ENCODE peak calls at places on chromosomes 16 and 17, in seven cellular contexts. Z is Peyer's patch, X is adrenal gland, L is tibial nerve, C is breast epithelium, W is ovary, I is right lobe of liver. D is an unnamed sample.

GRCh38 chr16:84038491-84038890 is 4.1 kb downstream of the SLC38A8 start:
- DNase-seq in C (no peak), X (no peak), L (no peak), Z (no peak), I (no peak), W (no peak), D (no peak)

GRCh38 chr16:10762336-10762995 is 18.8 kb downstream of the NUBP1 start:
- DNase-seq in Z (no peak), I (no peak), W (no peak), C (no peak), L (no peak), X (no peak), D (no peak)

GRCh38 chr16:28011223-28011622 is 52.3 kb downstream of the GSG1L start:
- DNase-seq in C (no peak), Z (no peak), L (no peak), X (no peak), I (no peak), W (no peak), D (no peak)

GRCh38 chr17:45262516-45263476 is 902 bp upstream of the SPATA32 start:
- DNase-seq in X (no peak), C (no peak), L (no peak), I (peak; percentile 42), Z (no peak), W (peak; percentile 58), D (no peak)

GRCh38 chr17:80192268-80192667 is 22.4 kb downstream of the CARD14 start:
- DNase-seq in L (no peak), C (no peak), I (no peak), W (no peak), X (no peak), Z (no peak), D (no peak)

GRCh38 chr16:84806256-84806889 is 13.4 kb upstream of the CRISPLD2 start:
- DNase-seq in C (no peak), X (peak; percentile 60), W (no peak), Z (peak; percentile 67), L (no peak), I (no peak), D (peak; percentile 93)

GRCh38 chr17:15236281-15237105 is 28.6 kb downstream of the PMP22 start:
- DNase-seq in I (no peak), W (no peak), X (no peak), L (no peak), C (no peak), Z (no peak), D (no peak)

GRCh38 chr17:64938925-64939474 is 19.7 kb upstream of the LRRC37A3 start:
- DNase-seq in X (peak; percentile 76), C (no peak), W (no peak), I (peak; percentile 60), L (no peak), Z (peak; percentile 82), D (no peak)

GRCh38 chr17:40086150-40087044 is 14.0 kb downstream of the NR1D1 start:
- DNase-seq in W (peak; percentile 74), Z (peak; percentile 77), X (peak; percentile 76), L (no peak), I (no peak), C (no peak), D (no peak)

GRCh38 chr16:73147958-73148357 is 100.0 kb upstream of the ZFHX3 start:
- DNase-seq in L (no peak), X (no peak), Z (no peak), I (no peak), W (no peak), C (no peak), D (no peak)

GRCh38 chr16:89103156-89103555 is 9.5 kb downstream of the ACSF3 start:
- DNase-seq in I (no peak), L (no peak), Z (peak; percentile 88), C (no peak), X (no peak), W (no peak), D (no peak)

GRCh38 chr16:57041182-57042156 is 50.9 kb upstream of the CPNE2 start:
- DNase-seq in X (no peak), I (no peak), Z (peak; percentile 91), L (no peak), C (no peak), W (no peak), D (no peak)

GRCh38 chr16:49739381-49739780 is 116.5 kb downstream of the ZNF423 start:
- DNase-seq in W (no peak), Z (no peak), L (no peak), I (no peak), X (no peak), C (no peak), D (no peak)

GRCh38 chr16:14215941-14216340 is 144.8 kb downstream of the MRTFB start:
- DNase-seq in I (no peak), C (no peak), L (no peak), Z (no peak), X (peak; percentile 77), W (no peak), D (no peak)

GRCh38 chr16:68973611-68974120 is 130.3 kb downstream of the TANGO6 start:
- DNase-seq in I (no peak), L (no peak), X (no peak), W (no peak), Z (no peak), C (no peak), D (no peak)

GRCh38 chr16:68969338-68969737 is 126.0 kb downstream of the TANGO6 start:
- DNase-seq in Z (no peak), L (no peak), I (no peak), C (no peak), X (no peak), W (no peak), D (no peak)

GRCh38 chr16:68972008-68972407 is 128.7 kb downstream of the TANGO6 start:
- DNase-seq in X (no peak), Z (no peak), C (no peak), I (no peak), W (no peak), L (no peak), D (no peak)

GRCh38 chr16:68978303-68978954 is 127.0 kb upstream of the HAS3 start:
- DNase-seq in Z (no peak), L (no peak), C (no peak), X (no peak), I (no peak), W (no peak), D (no peak)

DNA sequence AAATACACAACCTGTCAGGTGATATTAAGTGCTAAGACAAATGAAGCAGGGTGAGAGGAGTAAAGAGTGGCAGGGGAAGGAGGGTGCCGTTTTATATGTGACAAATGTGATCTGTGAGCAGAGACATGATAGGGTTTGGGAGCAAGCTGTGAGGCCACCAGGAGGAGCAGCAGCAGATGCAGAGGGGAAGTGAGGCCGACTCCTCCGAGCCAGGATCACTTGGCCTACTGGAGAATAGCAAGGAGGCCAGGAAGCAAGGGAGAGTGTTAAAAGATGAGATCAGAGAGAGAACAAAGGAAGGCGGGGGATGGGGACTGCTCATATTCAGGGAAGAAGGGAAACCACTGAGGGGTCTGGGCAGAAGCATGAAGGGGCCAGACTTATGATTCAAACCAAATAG is 129.4 kb downstream of the TANGO6 start:
- DNase-seq in I (no peak), C (no peak), X (no peak), Z (no peak), L (no peak), W (no peak), D (no peak)
- TF ChIP-seq POLR2A in I (no peak), C (no peak), X (no peak), Z (no peak), L (no peak), W (no peak), D (no peak)

DNA sequence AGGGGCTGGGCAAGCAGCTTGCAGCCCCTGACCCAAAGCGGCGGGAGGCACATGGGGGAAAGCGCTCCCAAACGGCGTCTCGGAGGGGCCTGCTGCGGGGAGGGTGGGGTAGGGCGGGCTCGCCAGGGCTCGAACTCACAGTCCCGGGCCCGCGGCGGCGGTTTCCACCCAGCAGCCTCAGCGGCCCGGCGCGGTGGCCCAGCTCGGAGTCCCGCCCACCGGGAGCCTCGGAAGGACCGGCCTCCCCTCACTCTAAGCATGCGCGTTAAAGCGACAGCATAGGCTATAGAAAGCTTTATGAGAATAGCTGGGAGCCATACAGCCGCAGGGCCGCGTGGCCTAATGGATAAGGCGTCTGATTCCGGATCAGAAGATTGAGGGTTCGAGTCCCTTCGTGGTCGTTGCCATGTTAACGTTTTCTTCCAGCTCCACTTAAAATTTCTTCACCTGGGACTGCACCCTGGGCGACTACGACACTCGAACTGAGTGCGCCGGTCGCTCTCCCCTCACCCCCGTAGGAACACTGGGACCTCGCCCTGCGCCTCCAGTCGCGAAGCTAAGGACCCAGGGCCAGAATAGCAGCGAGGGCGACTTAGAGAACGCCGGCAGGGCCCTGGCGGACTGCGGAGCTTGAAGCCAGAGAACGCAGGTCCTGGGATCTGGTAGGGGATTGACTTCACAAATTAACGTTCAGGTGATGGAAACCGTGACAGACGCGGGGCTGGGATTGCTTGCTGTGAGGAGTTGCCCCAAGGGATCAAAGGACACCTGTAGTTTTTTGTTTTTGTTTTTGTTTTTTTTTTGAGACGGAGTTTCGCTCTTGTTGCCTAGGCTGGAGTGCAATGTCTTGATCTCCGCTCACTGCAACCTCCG is 15.8 kb downstream of the ZNF213 start:
- DNase-seq in W (peak; percentile 96), C (peak; percentile 95), I (peak; percentile 95), Z (peak; percentile 98), X (peak; percentile 98), L (peak; percentile 91), D (peak; percentile 92)
- TF ChIP-seq POLR2A in W (peak; percentile 24), C (no peak), I (peak; percentile 15), Z (peak; percentile 36), X (no peak), L (no peak), D (no peak)

GRCh38 chr17:68207651-68208253 is 40.1 kb upstream of the AMZ2 start:
- DNase-seq in W (no peak), C (no peak), I (no peak), Z (peak; percentile 46), L (no peak), X (no peak), D (no peak)

GRCh38 chr17:68200689-68201424 is 47.0 kb upstream of the AMZ2 start:
- DNase-seq in X (peak; percentile 77), L (peak; percentile 67), W (peak; percentile 81), I (peak; percentile 78), C (peak; percentile 77), Z (peak; percentile 92), D (peak; percentile 95)

GRCh38 chr17:68204736-68205135 is 43.1 kb upstream of the AMZ2 start:
- DNase-seq in I (no peak), C (no peak), L (no peak), X (no peak), Z (peak; percentile 61), W (no peak), D (peak; percentile 71)

GRCh38 chr17:68201425-68201785 is 46.4 kb upstream of the AMZ2 start:
- DNase-seq in Z (no peak), C (no peak), W (no peak), X (no peak), L (no peak), I (no peak), D (no peak)

DNA sequence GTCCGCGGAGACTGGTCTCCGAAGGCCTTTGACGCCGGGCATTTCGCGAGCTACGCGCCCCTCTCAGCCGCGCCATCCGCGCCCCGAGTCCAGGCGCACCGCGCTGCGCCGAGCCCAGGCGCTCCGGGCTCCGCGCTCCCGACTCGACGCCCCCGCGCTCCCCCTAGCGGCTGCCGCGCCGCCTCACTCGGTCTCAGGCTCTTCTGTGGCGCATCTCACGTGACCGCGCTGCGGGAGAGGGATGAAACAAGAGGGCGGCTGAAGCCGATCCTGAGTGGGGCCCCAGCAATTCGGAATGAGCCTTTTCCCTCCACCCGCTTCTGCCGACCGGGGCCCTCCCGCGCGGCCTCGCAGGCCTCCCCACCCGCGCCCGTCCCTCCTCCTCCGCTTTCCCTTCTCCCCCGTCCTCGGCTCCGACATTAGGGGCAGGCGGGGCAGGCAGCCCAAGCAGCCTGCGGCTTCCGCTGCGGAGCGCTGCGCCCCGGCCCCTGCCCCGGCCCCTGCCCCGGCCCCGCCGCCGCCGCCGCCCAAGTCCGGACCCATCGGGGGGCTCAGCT is 42.5 kb upstream of the AMZ2 start:
- DNase-seq in Z (peak; percentile 97), L (peak; percentile 89), C (peak; percentile 85), W (peak; percentile 94), X (peak; percentile 90), I (peak; percentile 91), D (peak; percentile 96)
- TF ChIP-seq POLR2A in Z (no peak), L (peak; percentile 84), C (peak; percentile 34), W (peak; percentile 51), X (peak; percentile 56), I (peak; percentile 68), D (peak; percentile 45)

GRCh38 chr17:16938496-16939270 is 33.2 kb downstream of the TNFRSF13B start:
- DNase-seq in X (no peak), W (no peak), Z (peak; percentile 37), C (peak; percentile 19), I (no peak), L (no peak), D (no peak)
- TF ChIP-seq POLR2A in X (no peak), W (no peak), Z (no peak), C (no peak), I (no peak), L (no peak), D (no peak)

D was measured in H54.